ENCODE peak calls at places on chromosomes 1 and 21, in seven cellular contexts. O is HFF-Myc, E is Calu3, M is astrocyte of the spinal cord, Z is heart right ventricle, N is pancreas, U is AG04450. J is an unnamed sample.

GRCh38 chr1:47209725-47210330 is 20.0 kb upstream of the PDZK1IP1 start:
- DNase-seq in O (no peak), E (no peak), M (no peak), Z (no peak), N (no peak), U (no peak), J (peak; percentile 0)

GRCh38 chr1:214553142-214553710 is 1.8 kb upstream of the PTPN14 start:
- DNase-seq in O (no peak), E (no peak), M (no peak), Z (no peak), N (no peak), U (no peak), J (no peak)

GRCh38 chr1:18256318-18257235 is 149.0 kb downstream of the IGSF21 start:
- DNase-seq in O (peak; percentile 2), E (peak; percentile 50), M (peak; percentile 2), Z (peak; percentile 46), N (peak; percentile 85), U (no peak), J (peak; percentile 75)

GRCh38 chr21:40278345-40278744 is 411.1 kb downstream of the PCP4 start:
- DNase-seq in O (no peak), E (no peak), M (no peak), Z (no peak), N (no peak), U (no peak), J (no peak)

GRCh38 chr1:192592981-192593683 is 17.6 kb downstream of the RGS1 start:
- DNase-seq in O (no peak), E (no peak), M (no peak), Z (no peak), N (no peak), U (no peak), J (no peak)

GRCh38 chr1:65343286-65343685 is 33.9 kb downstream of the DNAJC6 start:
- DNase-seq in O (no peak), E (no peak), M (no peak), Z (no peak), N (no peak), U (no peak), J (no peak)

GRCh38 chr1:7278827-7279752 is 492.0 kb upstream of the VAMP3 start:
- DNase-seq in O (no peak), E (no peak), M (no peak), Z (no peak), N (no peak), U (no peak), J (no peak)

GRCh38 chr1:19949016-19949415 is 25.6 kb upstream of the PLA2G2E start:
- DNase-seq in O (peak; percentile 41), E (peak; percentile 46), M (peak; percentile 69), Z (no peak), N (no peak), U (peak; percentile 16), J (no peak)

GRCh38 chr1:118223426-118223825 is 38.4 kb upstream of the SPAG17 start:
- DNase-seq in O (no peak), E (peak; percentile 2), M (no peak), Z (no peak), N (no peak), U (no peak), J (peak; percentile 5)

GRCh38 chr1:33348194-33348593 is 27.3 kb upstream of the A3GALT2 start:
- DNase-seq in O (no peak), E (no peak), M (peak; percentile 44), Z (no peak), N (no peak), U (no peak), J (no peak)

GRCh38 chr1:243917177-243917862 is 67.3 kb upstream of the AKT3 start:
- DNase-seq in O (peak; percentile 60), E (peak; percentile 46), M (peak; percentile 75), Z (peak; percentile 17), N (no peak), U (peak; percentile 72), J (no peak)

GRCh38 chr1:153371231-153371630 is 4.2 kb downstream of the S100A12 start:
- DNase-seq in O (no peak), E (no peak), M (no peak), Z (no peak), N (no peak), U (no peak), J (no peak)

GRCh38 chr1:241513378-241513777 is 6.2 kb downstream of the FH start:
- DNase-seq in O (no peak), E (no peak), M (no peak), Z (no peak), N (no peak), U (no peak), J (no peak)

GRCh38 chr1:36528361-36529349 is 45.9 kb upstream of the CSF3R start:
- DNase-seq in O (no peak), E (no peak), M (no peak), Z (no peak), N (no peak), U (no peak), J (no peak)

GRCh38 chr1:208211901-208212843 is 32.0 kb downstream of the PLXNA2 start:
- DNase-seq in O (no peak), E (no peak), M (no peak), Z (no peak), N (no peak), U (no peak), J (no peak)

GRCh38 chr1:99849744-99850457 is at the start of gene AGL:
- DNase-seq in O (peak; percentile 11), E (peak; percentile 85), M (peak; percentile 72), Z (peak; percentile 88), N (peak; percentile 96), U (peak; percentile 37), J (peak; percentile 93)

GRCh38 chr1:37038079-37038702 is 3.9 kb upstream of the GRIK3 start:
- DNase-seq in O (no peak), E (peak; percentile 18), M (no peak), Z (no peak), N (no peak), U (no peak), J (no peak)

GRCh38 chr1:113669988-113670387 is 89.3 kb downstream of the PHTF1 start:
- DNase-seq in O (no peak), E (no peak), M (no peak), Z (no peak), N (no peak), U (no peak), J (no peak)

J was measured in left colon.